ENCODE peak calls at places on chromosome 17, in nine cellular contexts. One of them, this sample, is unnamed.

GRCh38 chr17:44637066-44637465 is 19.2 kb upstream of the MEIOC start:
- DNase-seq in heart right ventricle: no peak
- DNase-seq in BJ: no peak
- DNase-seq in fibroblast of lung: no peak
- DNase-seq in GM13977: no peak
- DNase-seq in PC-9: no peak
- DNase-seq in vagina: no peak
- DNase-seq in AG09319: no peak
- DNase-seq in psoas muscle: no peak
- DNase-seq in this sample: no peak

GRCh38 chr17:51640108-51640622 is 379.8 kb downstream of the UTP18 start:
- DNase-seq in heart right ventricle: no peak
- DNase-seq in BJ: no peak
- DNase-seq in psoas muscle: no peak
- DNase-seq in PC-9: peak
- DNase-seq in vagina: no peak
- DNase-seq in AG09319: no peak
- DNase-seq in fibroblast of lung: no peak
- DNase-seq in GM13977: peak
- DNase-seq in this sample: no peak

GRCh38 chr17:7184091-7184488 is 4.9 kb upstream of the ASGR1 start:
- DNase-seq in psoas muscle: no peak
- DNase-seq in fibroblast of lung: no peak
- DNase-seq in vagina: no peak
- DNase-seq in PC-9: no peak
- DNase-seq in heart right ventricle: no peak
- DNase-seq in AG09319: no peak
- DNase-seq in BJ: no peak
- DNase-seq in GM13977: no peak
- DNase-seq in this sample: no peak

GRCh38 chr17:17780941-17781590 is 55.7 kb downstream of the SREBF1 start:
- DNase-seq in PC-9: peak
- DNase-seq in heart right ventricle: no peak
- DNase-seq in fibroblast of lung: peak
- DNase-seq in AG09319: no peak
- DNase-seq in BJ: no peak
- DNase-seq in psoas muscle: peak
- DNase-seq in vagina: no peak
- DNase-seq in GM13977: no peak
- DNase-seq in this sample: peak

GRCh38 chr17:7004398-7005253 is 7.8 kb upstream of the RNASEK start:
- DNase-seq in vagina: no peak
- DNase-seq in psoas muscle: no peak
- DNase-seq in AG09319: no peak
- DNase-seq in PC-9: peak
- DNase-seq in fibroblast of lung: peak
- DNase-seq in GM13977: peak
- DNase-seq in heart right ventricle: no peak
- DNase-seq in BJ: no peak
- DNase-seq in this sample: no peak

GRCh38 chr17:39628655-39629493 is 2.1 kb downstream of the PPP1R1B start:
- DNase-seq in heart right ventricle: no peak
- DNase-seq in BJ: no peak
- DNase-seq in fibroblast of lung: no peak
- DNase-seq in psoas muscle: no peak
- DNase-seq in AG09319: no peak
- DNase-seq in vagina: no peak
- DNase-seq in PC-9: no peak
- DNase-seq in GM13977: no peak
- DNase-seq in this sample: no peak

GRCh38 chr17:20063665-20064648 is 54.8 kb downstream of the SPECC1 start:
- DNase-seq in AG09319: peak
- DNase-seq in psoas muscle: peak
- DNase-seq in vagina: peak
- DNase-seq in BJ: peak
- DNase-seq in fibroblast of lung: peak
- DNase-seq in PC-9: peak
- DNase-seq in heart right ventricle: peak
- DNase-seq in GM13977: no peak
- DNase-seq in this sample: peak

GRCh38 chr17:71799657-71800056 is 321.2 kb upstream of the SOX9 start:
- DNase-seq in fibroblast of lung: no peak
- DNase-seq in AG09319: no peak
- DNase-seq in psoas muscle: no peak
- DNase-seq in heart right ventricle: no peak
- DNase-seq in GM13977: no peak
- DNase-seq in vagina: no peak
- DNase-seq in BJ: no peak
- DNase-seq in PC-9: no peak
- DNase-seq in this sample: no peak

DNA sequence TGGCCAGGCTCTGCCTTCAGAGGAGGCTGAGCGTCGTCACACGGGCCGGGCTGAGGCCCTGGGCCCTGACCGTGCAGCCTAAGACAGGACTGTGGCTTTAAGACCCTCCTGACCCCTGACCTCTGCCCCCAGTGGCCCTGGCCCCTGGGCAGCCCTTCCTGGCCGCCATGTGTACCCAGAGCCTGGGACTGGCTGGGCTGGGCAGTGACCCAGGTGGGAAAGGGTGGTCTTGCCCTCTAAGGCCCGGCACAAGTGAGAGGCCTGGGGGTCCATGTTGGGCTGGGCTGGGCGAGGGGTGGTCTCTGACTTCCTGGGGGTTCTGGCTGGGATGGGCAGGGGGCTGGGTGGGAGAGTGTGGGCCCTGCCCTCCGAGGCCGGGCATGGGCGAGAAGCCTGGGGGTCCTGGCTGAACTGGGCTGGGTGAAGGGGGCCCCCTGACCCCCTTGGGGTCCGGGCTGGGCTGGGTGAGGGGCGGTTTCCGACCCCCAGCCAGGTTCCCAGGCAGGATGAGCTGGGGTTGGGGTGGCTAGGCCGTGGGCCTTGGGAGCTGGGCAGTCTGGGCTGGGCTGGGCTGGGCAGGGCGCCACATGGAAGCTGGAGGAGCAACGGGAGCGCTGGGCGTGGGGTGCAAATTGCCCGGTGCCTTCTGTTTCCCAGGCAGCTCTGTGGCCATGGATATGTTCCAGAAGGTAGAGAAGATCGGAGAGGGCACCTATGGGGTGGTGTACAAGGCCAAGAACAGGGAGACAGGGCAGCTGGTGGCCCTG is at the start of gene CDK3:
- DNase-seq in vagina: no peak
- DNase-seq in fibroblast of lung: no peak
- DNase-seq in PC-9: no peak
- DNase-seq in BJ: no peak
- DNase-seq in AG09319: no peak
- DNase-seq in heart right ventricle: no peak
- DNase-seq in GM13977: peak
- DNase-seq in psoas muscle: no peak
- DNase-seq in this sample: no peak
- TF ChIP-seq CTCF in vagina: no peak
- TF ChIP-seq CTCF in fibroblast of lung: no peak
- TF ChIP-seq CTCF in PC-9: peak
- TF ChIP-seq CTCF in BJ: no peak
- TF ChIP-seq CTCF in AG09319: no peak
- TF ChIP-seq CTCF in heart right ventricle: no peak
- TF ChIP-seq CTCF in GM13977: no peak
- TF ChIP-seq CTCF in psoas muscle: peak
- TF ChIP-seq CTCF in this sample: no peak

GRCh38 chr17:73644145-73645049 is at the start of gene SDK2:
- DNase-seq in fibroblast of lung: no peak
- DNase-seq in heart right ventricle: no peak
- DNase-seq in vagina: no peak
- DNase-seq in PC-9: no peak
- DNase-seq in psoas muscle: no peak
- DNase-seq in BJ: no peak
- DNase-seq in GM13977: peak
- DNase-seq in AG09319: no peak
- DNase-seq in this sample: no peak

GRCh38 chr17:73643846-73644144 is 450 bp downstream of the SDK2 start:
- DNase-seq in heart right ventricle: no peak
- DNase-seq in fibroblast of lung: no peak
- DNase-seq in vagina: no peak
- DNase-seq in AG09319: no peak
- DNase-seq in GM13977: no peak
- DNase-seq in psoas muscle: no peak
- DNase-seq in PC-9: no peak
- DNase-seq in BJ: no peak
- DNase-seq in this sample: no peak

GRCh38 chr17:73641779-73642580 is 2.3 kb downstream of the SDK2 start:
- DNase-seq in PC-9: no peak
- DNase-seq in GM13977: no peak
- DNase-seq in heart right ventricle: no peak
- DNase-seq in fibroblast of lung: no peak
- DNase-seq in AG09319: no peak
- DNase-seq in psoas muscle: no peak
- DNase-seq in vagina: no peak
- DNase-seq in BJ: no peak
- DNase-seq in this sample: no peak

GRCh38 chr17:73642659-73643011 is 1.6 kb downstream of the SDK2 start:
- DNase-seq in AG09319: no peak
- DNase-seq in BJ: no peak
- DNase-seq in vagina: no peak
- DNase-seq in heart right ventricle: no peak
- DNase-seq in PC-9: no peak
- DNase-seq in fibroblast of lung: no peak
- DNase-seq in psoas muscle: no peak
- DNase-seq in GM13977: no peak
- DNase-seq in this sample: no peak

DNA sequence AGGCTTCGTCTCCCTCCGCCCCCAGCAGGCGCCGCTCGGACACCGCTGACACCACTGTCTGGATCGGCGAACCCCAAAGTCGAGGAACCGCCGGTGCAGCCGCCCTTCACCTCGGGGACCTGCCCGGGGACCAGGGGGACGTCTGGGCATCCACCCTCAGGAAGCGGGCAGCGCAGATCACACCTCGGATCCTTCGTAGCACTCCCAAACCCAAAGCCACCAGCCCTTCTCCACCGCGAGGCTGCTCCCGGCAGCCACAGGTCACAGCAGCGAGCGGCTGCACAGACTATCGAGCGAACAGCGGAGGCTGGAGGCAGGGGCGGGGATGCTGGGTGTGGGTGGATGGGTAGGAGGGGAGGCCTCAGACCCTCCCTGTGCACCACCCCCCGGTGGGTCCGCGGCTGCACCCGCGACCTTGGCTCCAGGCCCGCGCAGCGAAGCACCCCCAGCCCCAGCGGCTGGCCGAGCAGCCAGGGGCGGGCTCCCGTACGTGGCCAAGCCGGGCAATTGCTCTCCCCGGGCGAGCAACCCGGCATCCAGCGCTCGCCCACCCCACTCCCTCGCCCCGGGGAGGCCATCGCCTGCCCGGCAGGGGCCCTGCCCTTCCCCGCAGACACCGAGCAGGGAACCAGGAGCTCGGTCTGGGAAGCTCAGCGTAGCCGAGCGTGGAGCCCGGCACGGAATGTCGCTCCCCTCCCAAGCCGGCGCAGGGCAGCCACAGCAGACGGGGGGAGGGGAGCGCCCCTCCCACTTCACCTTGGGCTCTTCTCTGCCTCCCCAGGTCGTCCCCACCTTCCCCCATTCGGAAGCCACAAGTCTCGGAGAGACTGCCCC is 1.0 kb downstream of the SDK2 start:
- DNase-seq in fibroblast of lung: no peak
- DNase-seq in heart right ventricle: peak
- DNase-seq in psoas muscle: no peak
- DNase-seq in PC-9: no peak
- DNase-seq in GM13977: peak
- DNase-seq in AG09319: no peak
- DNase-seq in vagina: no peak
- DNase-seq in BJ: no peak
- DNase-seq in this sample: no peak
- TF ChIP-seq CTCF in fibroblast of lung: no peak
- TF ChIP-seq CTCF in heart right ventricle: peak
- TF ChIP-seq CTCF in psoas muscle: no peak
- TF ChIP-seq CTCF in PC-9: no peak
- TF ChIP-seq CTCF in GM13977: peak
- TF ChIP-seq CTCF in AG09319: no peak
- TF ChIP-seq CTCF in vagina: no peak
- TF ChIP-seq CTCF in BJ: peak
- TF ChIP-seq CTCF in this sample: no peak

DNA sequence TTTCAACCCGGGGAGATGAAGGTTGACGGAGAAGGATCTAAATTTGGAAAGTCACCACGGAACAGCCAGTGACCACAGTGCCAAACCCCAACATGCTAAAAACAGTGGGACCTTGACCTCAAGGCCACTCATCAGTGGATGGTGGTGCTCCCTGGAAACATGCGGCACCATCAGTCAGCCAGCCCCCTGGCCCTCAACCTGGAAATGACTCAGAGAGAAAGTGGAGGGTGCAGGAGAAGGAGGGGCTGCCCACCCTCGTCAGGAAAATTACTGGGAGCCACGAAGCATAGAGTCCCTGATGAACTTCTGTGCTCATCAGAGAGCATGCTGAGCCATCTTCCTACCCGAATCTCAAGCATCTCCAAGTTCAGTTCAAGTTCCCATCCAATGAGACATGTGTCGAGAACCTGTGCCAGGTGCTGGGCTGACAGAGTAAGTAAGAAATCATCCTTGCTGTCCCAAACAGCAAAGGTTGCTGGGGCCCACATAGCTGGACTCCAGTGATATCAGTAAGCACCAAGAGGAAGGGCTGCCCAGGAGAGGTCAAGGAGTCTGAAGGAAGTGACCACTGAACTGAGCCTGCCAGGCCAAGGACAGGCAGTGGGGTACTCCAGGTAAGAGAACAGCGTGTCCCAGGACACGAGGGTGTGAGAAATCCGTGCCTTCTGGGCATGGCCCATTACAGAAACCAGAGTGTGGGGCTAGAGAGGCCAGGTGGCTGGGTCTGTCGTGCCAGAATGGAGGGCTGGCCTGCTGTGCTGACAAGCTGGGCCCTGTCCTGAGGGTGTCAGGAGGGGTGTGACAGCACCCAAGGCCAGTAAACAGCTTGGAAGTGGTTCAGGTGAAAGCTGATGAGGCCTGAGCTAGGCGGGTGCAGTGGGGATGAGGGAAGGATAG is 5.2 kb downstream of the PECAM1 start:
- DNase-seq in GM13977: no peak
- DNase-seq in PC-9: peak
- DNase-seq in AG09319: peak
- DNase-seq in BJ: peak
- DNase-seq in heart right ventricle: peak
- DNase-seq in fibroblast of lung: peak
- DNase-seq in vagina: no peak
- DNase-seq in psoas muscle: peak
- DNase-seq in this sample: peak
- TF ChIP-seq CTCF in GM13977: no peak
- TF ChIP-seq CTCF in PC-9: no peak
- TF ChIP-seq CTCF in AG09319: no peak
- TF ChIP-seq CTCF in BJ: no peak
- TF ChIP-seq CTCF in heart right ventricle: no peak
- TF ChIP-seq CTCF in fibroblast of lung: no peak
- TF ChIP-seq CTCF in vagina: no peak
- TF ChIP-seq CTCF in psoas muscle: no peak
- TF ChIP-seq CTCF in this sample: no peak

DNA sequence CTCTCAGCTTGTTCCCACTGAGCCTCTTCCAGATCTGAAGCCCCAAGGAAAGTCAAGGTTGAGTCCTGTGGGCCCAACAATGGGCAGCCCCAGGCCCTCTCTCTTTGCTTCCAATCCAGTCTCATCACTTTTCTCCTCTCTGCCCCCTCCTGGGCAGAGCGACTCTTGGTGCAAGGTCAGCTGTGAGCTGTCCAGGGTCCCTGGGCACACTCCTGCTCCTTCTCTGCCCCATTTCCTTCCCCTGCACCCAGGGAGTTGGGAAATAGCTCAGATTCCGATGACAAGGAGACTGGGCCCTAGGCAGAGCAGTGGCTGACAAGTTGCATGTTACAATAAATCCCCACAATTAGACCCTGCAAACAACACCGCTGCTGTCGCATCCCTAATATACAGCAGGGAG is 16.1 kb upstream of the CRHR1 start:
- DNase-seq in heart right ventricle: no peak
- DNase-seq in vagina: no peak
- DNase-seq in fibroblast of lung: no peak
- DNase-seq in PC-9: no peak
- DNase-seq in GM13977: no peak
- DNase-seq in BJ: no peak
- DNase-seq in AG09319: no peak
- DNase-seq in psoas muscle: no peak
- DNase-seq in this sample: no peak
- TF ChIP-seq CTCF in heart right ventricle: no peak
- TF ChIP-seq CTCF in vagina: no peak
- TF ChIP-seq CTCF in fibroblast of lung: no peak
- TF ChIP-seq CTCF in PC-9: no peak
- TF ChIP-seq CTCF in GM13977: no peak
- TF ChIP-seq CTCF in BJ: no peak
- TF ChIP-seq CTCF in AG09319: no peak
- TF ChIP-seq CTCF in psoas muscle: no peak
- TF ChIP-seq CTCF in this sample: no peak

This sample was measured in AG04450.